ENCODE peak calls at places on chromosomes 12 and 14, in five cellular contexts. One of them, this sample, is unnamed.

GRCh38 chr14:50452285-50452684 is 55.6 kb upstream of the CDKL1 start:
- DNase-seq in mammary epithelial cell: no peak
- DNase-seq in right atrium auricular region: no peak
- DNase-seq in HCT116: no peak
- DNase-seq in esophagus muscularis mucosa: no peak
- DNase-seq in this sample: no peak

GRCh38 chr12:81450920-81451739 is 308.0 kb downstream of the PPFIA2 start:
- DNase-seq in mammary epithelial cell: peak; percentile 40
- DNase-seq in right atrium auricular region: no peak
- DNase-seq in HCT116: peak; percentile 76
- DNase-seq in esophagus muscularis mucosa: no peak
- DNase-seq in this sample: peak; percentile 42

GRCh38 chr14:75989134-75989533 is 3.6 kb downstream of the IFT43 start:
- DNase-seq in mammary epithelial cell: no peak
- DNase-seq in right atrium auricular region: peak; percentile 85
- DNase-seq in HCT116: no peak
- DNase-seq in esophagus muscularis mucosa: no peak
- DNase-seq in this sample: no peak

GRCh38 chr12:106226884-106227640 is 20.8 kb downstream of the CKAP4 start:
- DNase-seq in mammary epithelial cell: peak; percentile 71
- DNase-seq in right atrium auricular region: peak; percentile 60
- DNase-seq in HCT116: peak; percentile 28
- DNase-seq in esophagus muscularis mucosa: no peak
- DNase-seq in this sample: peak; percentile 84

GRCh38 chr12:43550831-43551270 is 1.2 kb downstream of the ADAMTS20 start:
- DNase-seq in mammary epithelial cell: no peak
- DNase-seq in right atrium auricular region: no peak
- DNase-seq in HCT116: no peak
- DNase-seq in esophagus muscularis mucosa: no peak
- DNase-seq in this sample: no peak

GRCh38 chr12:12282761-12283160 is 15.9 kb upstream of the LRP6 start:
- DNase-seq in mammary epithelial cell: peak; percentile 78
- DNase-seq in right atrium auricular region: no peak
- DNase-seq in HCT116: no peak
- DNase-seq in esophagus muscularis mucosa: no peak
- DNase-seq in this sample: peak; percentile 23

GRCh38 chr12:122886851-122887816 is 8.8 kb downstream of the VPS37B start:
- DNase-seq in mammary epithelial cell: peak; percentile 93
- DNase-seq in right atrium auricular region: no peak
- DNase-seq in HCT116: peak; percentile 81
- DNase-seq in esophagus muscularis mucosa: no peak
- DNase-seq in this sample: peak; percentile 97

GRCh38 chr12:69836015-69836414 is 11.0 kb downstream of the MYRFL start:
- DNase-seq in mammary epithelial cell: no peak
- DNase-seq in right atrium auricular region: no peak
- DNase-seq in HCT116: no peak
- DNase-seq in esophagus muscularis mucosa: no peak
- DNase-seq in this sample: no peak

GRCh38 chr12:2402180-2402579 is 349.4 kb downstream of the CACNA1C start:
- DNase-seq in mammary epithelial cell: no peak
- DNase-seq in right atrium auricular region: no peak
- DNase-seq in HCT116: no peak
- DNase-seq in esophagus muscularis mucosa: no peak
- DNase-seq in this sample: no peak

GRCh38 chr12:7113389-7113871 is 4.4 kb upstream of the C1RL start:
- DNase-seq in mammary epithelial cell: peak; percentile 17
- DNase-seq in right atrium auricular region: no peak
- DNase-seq in HCT116: no peak
- DNase-seq in esophagus muscularis mucosa: no peak
- DNase-seq in this sample: no peak

GRCh38 chr12:71872401-71872800 is 32.8 kb downstream of the TBC1D15 start:
- DNase-seq in mammary epithelial cell: no peak
- DNase-seq in right atrium auricular region: no peak
- DNase-seq in HCT116: no peak
- DNase-seq in esophagus muscularis mucosa: no peak
- DNase-seq in this sample: no peak

GRCh38 chr14:100067481-100067880 is 2.3 kb downstream of the EVL start:
- DNase-seq in mammary epithelial cell: no peak
- DNase-seq in right atrium auricular region: no peak
- DNase-seq in HCT116: no peak
- DNase-seq in esophagus muscularis mucosa: no peak
- DNase-seq in this sample: no peak

GRCh38 chr14:50954811-50955372 is 10.6 kb upstream of the PYGL start:
- DNase-seq in mammary epithelial cell: peak; percentile 66
- DNase-seq in right atrium auricular region: no peak
- DNase-seq in HCT116: peak; percentile 23
- DNase-seq in esophagus muscularis mucosa: no peak
- DNase-seq in this sample: peak; percentile 59

GRCh38 chr14:50714452-50715073 is 46.5 kb upstream of the SAV1 start:
- DNase-seq in mammary epithelial cell: peak; percentile 44
- DNase-seq in right atrium auricular region: no peak
- DNase-seq in HCT116: peak; percentile 16
- DNase-seq in esophagus muscularis mucosa: no peak
- DNase-seq in this sample: peak; percentile 36

GRCh38 chr12:121949643-121950397 is 31.4 kb downstream of the CFAP251 start:
- DNase-seq in mammary epithelial cell: peak; percentile 99
- DNase-seq in right atrium auricular region: no peak
- DNase-seq in HCT116: no peak
- DNase-seq in esophagus muscularis mucosa: no peak
- DNase-seq in this sample: peak; percentile 78

GRCh38 chr14:99188721-99189120 is 83.3 kb downstream of the BCL11B start:
- DNase-seq in mammary epithelial cell: no peak
- DNase-seq in right atrium auricular region: no peak
- DNase-seq in HCT116: no peak
- DNase-seq in esophagus muscularis mucosa: no peak
- DNase-seq in this sample: no peak

GRCh38 chr14:71739273-71739990 is 192.8 kb upstream of the RGS6 start:
- DNase-seq in mammary epithelial cell: peak; percentile 75
- DNase-seq in right atrium auricular region: no peak
- DNase-seq in HCT116: peak; percentile 54
- DNase-seq in esophagus muscularis mucosa: no peak
- DNase-seq in this sample: peak; percentile 49

GRCh38 chr14:52961060-52961639 is 10.3 kb upstream of the FERMT2 start:
- DNase-seq in mammary epithelial cell: peak; percentile 53
- DNase-seq in right atrium auricular region: peak; percentile 64
- DNase-seq in HCT116: peak; percentile 58
- DNase-seq in esophagus muscularis mucosa: no peak
- DNase-seq in this sample: peak; percentile 72

GRCh38 chr12:127485528-127485927 is 781.4 kb upstream of the TMEM132C start:
- DNase-seq in mammary epithelial cell: peak; percentile 71
- DNase-seq in right atrium auricular region: no peak
- DNase-seq in HCT116: no peak
- DNase-seq in esophagus muscularis mucosa: no peak
- DNase-seq in this sample: peak; percentile 68

DNA sequence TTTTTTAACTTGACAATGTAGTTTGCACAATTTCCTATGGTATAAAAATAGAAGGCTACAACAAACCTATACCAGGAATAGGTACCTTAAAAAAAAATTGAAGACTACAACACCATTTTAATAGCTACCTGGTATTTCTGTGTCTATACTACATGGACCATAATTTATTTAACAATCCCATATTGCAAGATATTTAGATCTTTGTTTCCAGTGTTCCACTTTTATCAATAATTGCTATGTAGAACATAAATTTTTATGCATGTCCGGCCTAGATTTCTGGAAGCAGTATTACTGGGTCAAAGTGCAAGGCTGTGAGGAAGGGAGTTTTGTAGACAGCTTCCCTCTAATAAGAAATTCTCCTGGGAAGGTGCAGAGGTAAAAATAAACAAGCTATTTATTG is 4.1 kb upstream of the DCAF11 start:
- DNase-seq in mammary epithelial cell: no peak
- DNase-seq in right atrium auricular region: no peak
- DNase-seq in HCT116: no peak
- DNase-seq in esophagus muscularis mucosa: no peak
- DNase-seq in this sample: no peak
- H3K27ac ChIP-seq in mammary epithelial cell: peak overlapping the region; percentile 52
- H3K27ac ChIP-seq in right atrium auricular region: no peak overlapping the region
- H3K27ac ChIP-seq in HCT116: no peak overlapping the region
- H3K27ac ChIP-seq in esophagus muscularis mucosa: no peak overlapping the region
- H3K27ac ChIP-seq in this sample: no peak overlapping the region

GRCh38 chr12:3632256-3633240 is 120.4 kb downstream of the CRACR2A start:
- DNase-seq in mammary epithelial cell: no peak
- DNase-seq in right atrium auricular region: no peak
- DNase-seq in HCT116: no peak
- DNase-seq in esophagus muscularis mucosa: no peak
- DNase-seq in this sample: no peak

GRCh38 chr12:3630111-3630510 is 122.8 kb downstream of the CRACR2A start:
- DNase-seq in mammary epithelial cell: no peak
- DNase-seq in right atrium auricular region: no peak
- DNase-seq in HCT116: no peak
- DNase-seq in esophagus muscularis mucosa: no peak
- DNase-seq in this sample: no peak

GRCh38 chr12:3631272-3631637 is 121.7 kb downstream of the CRACR2A start:
- DNase-seq in mammary epithelial cell: no peak
- DNase-seq in right atrium auricular region: no peak
- DNase-seq in HCT116: no peak
- DNase-seq in esophagus muscularis mucosa: no peak
- DNase-seq in this sample: no peak

GRCh38 chr12:3629082-3629830 is 123.7 kb downstream of the CRACR2A start:
- DNase-seq in mammary epithelial cell: no peak
- DNase-seq in right atrium auricular region: no peak
- DNase-seq in HCT116: no peak
- DNase-seq in esophagus muscularis mucosa: no peak
- DNase-seq in this sample: no peak

DNA sequence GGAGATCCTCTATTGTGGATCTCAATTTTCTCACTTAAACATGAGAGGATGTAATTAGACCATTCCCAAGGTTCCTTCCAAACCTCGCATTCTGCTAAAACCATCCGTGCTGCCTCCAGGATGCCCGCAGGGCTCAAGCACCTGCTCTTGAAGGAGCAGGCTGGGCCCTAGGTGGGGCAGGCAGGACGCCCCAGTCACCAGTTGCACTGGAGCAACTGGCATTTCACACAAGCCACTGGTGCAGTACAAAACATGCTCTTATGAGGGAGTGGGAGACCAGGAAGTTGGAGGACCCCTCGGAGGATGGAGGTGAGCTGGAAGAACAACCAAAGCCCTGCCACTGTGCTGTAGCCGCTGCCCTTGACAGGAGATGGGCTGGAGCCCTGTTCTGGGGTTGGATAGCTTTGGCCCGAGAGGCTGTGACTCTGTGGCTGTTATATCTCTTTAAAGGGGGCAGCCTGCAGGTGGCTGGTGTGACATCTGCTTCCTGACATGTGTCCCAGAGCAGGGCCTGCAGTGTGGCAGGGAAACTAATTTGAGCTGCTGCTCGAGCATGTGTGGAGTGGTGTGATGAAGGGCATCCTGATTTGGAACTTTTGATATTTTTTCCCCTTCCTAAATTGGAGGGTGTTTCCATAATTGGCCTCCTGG is 122.2 kb downstream of the CRACR2A start:
- DNase-seq in mammary epithelial cell: no peak
- DNase-seq in right atrium auricular region: no peak
- DNase-seq in HCT116: no peak
- DNase-seq in esophagus muscularis mucosa: no peak
- DNase-seq in this sample: no peak
- H3K27ac ChIP-seq in mammary epithelial cell: no peak overlapping the region
- H3K27ac ChIP-seq in right atrium auricular region: peak overlapping the region; percentile 23
- H3K27ac ChIP-seq in HCT116: no peak overlapping the region
- H3K27ac ChIP-seq in esophagus muscularis mucosa: no peak overlapping the region
- H3K27ac ChIP-seq in this sample: no peak overlapping the region

GRCh38 chr14:78356406-78356805 is 186.2 kb downstream of the NRXN3 start:
- DNase-seq in mammary epithelial cell: no peak
- DNase-seq in right atrium auricular region: no peak
- DNase-seq in HCT116: no peak
- DNase-seq in esophagus muscularis mucosa: peak; percentile 39
- DNase-seq in this sample: no peak

GRCh38 chr14:78363008-78363407 is 192.8 kb downstream of the NRXN3 start:
- DNase-seq in mammary epithelial cell: no peak
- DNase-seq in right atrium auricular region: no peak
- DNase-seq in HCT116: no peak
- DNase-seq in esophagus muscularis mucosa: no peak
- DNase-seq in this sample: no peak

GRCh38 chr14:78359581-78359980 is 189.4 kb downstream of the NRXN3 start:
- DNase-seq in mammary epithelial cell: no peak
- DNase-seq in right atrium auricular region: no peak
- DNase-seq in HCT116: no peak
- DNase-seq in esophagus muscularis mucosa: no peak
- DNase-seq in this sample: no peak

GRCh38 chr14:78355109-78355508 is 184.9 kb downstream of the NRXN3 start:
- DNase-seq in mammary epithelial cell: no peak
- DNase-seq in right atrium auricular region: no peak
- DNase-seq in HCT116: no peak
- DNase-seq in esophagus muscularis mucosa: no peak
- DNase-seq in this sample: no peak

GRCh38 chr14:78358631-78359030 is 188.5 kb downstream of the NRXN3 start:
- DNase-seq in mammary epithelial cell: no peak
- DNase-seq in right atrium auricular region: no peak
- DNase-seq in HCT116: no peak
- DNase-seq in esophagus muscularis mucosa: no peak
- DNase-seq in this sample: no peak
- H3K27ac ChIP-seq in mammary epithelial cell: no peak overlapping the region
- H3K27ac ChIP-seq in right atrium auricular region: no peak overlapping the region
- H3K27ac ChIP-seq in HCT116: no peak overlapping the region
- H3K27ac ChIP-seq in esophagus muscularis mucosa: no peak overlapping the region
- H3K27ac ChIP-seq in this sample: no peak overlapping the region

DNA sequence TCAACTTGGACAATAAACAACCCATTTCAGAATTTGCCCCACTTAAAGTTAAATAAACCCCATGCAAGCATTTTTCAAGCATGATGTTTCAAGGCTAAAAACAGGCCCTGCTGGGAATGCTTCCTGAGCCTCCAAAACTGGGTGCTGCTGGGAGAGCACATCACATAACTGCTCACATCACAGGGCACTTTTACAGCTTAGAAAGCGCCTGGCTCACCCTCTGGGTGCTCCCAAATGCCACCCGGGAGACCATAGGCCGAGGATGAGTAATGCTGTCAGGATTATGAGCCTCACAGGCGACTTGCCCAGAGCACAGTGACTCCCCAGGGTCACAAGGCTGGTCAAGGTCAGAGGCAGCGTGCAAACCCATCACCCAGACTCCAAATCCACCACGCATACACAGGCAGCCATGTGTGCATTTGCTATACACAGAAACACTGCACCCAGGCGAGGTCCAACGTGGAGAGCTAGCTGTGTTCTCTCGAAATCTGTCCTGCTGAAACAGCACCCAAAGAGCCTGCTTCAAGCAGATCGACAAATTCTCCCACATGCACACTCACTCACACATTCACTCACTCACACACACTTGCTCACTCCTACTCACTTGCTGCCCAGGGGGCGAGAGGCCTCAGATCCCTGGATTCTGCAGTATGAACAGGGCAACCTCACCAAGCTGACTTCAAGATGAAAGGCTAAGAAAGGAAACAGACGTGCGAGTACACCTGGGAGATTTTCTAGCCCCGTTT is 58.7 kb downstream of the ITPK1 start:
- DNase-seq in mammary epithelial cell: no peak
- DNase-seq in right atrium auricular region: no peak
- DNase-seq in HCT116: no peak
- DNase-seq in esophagus muscularis mucosa: no peak
- DNase-seq in this sample: no peak
- H3K27ac ChIP-seq in mammary epithelial cell: no peak overlapping the region
- H3K27ac ChIP-seq in right atrium auricular region: peak overlapping the region; percentile 66
- H3K27ac ChIP-seq in HCT116: no peak overlapping the region
- H3K27ac ChIP-seq in esophagus muscularis mucosa: peak overlapping the region; percentile 78
- H3K27ac ChIP-seq in this sample: peak overlapping the region; percentile 59